ENCODE peak calls at places on chromosomes 12 and 14, in eight cellular contexts. T is skeletal muscle cell; Z is amygdala; Y is left ventricle myocardium inferior; A is fibroblast of the aortic adventitia; B is stimulated activated CD4-positive, alpha-beta T cell treated with anti-CD3 and anti-CD28 coated beads, Interleukin-15, amount 100 ng/mL, for 24 hours; W is NCI-H1092; X is HT-29. U is an unnamed sample.

GRCh38 chr14:89372156-89372555 is 44.9 kb downstream of the FOXN3 start:
- DNase-seq in T (no peak), Z (no peak), Y (no peak), A (peak), B (no peak), W (no peak), X (no peak), U (no peak)

GRCh38 chr14:31420319-31421081 is at the start of gene HEATR5A:
- DNase-seq in T (peak), Z (peak), Y (peak), A (peak), B (peak), W (peak), X (peak), U (peak)

GRCh38 chr14:96363751-96364336 is 518 bp downstream of the GSKIP start:
- DNase-seq in T (no peak), Z (no peak), Y (no peak), A (peak), B (peak), W (no peak), X (peak), U (peak)

GRCh38 chr14:96307434-96307833 is 51.4 kb downstream of the BDKRB1 start:
- DNase-seq in T (no peak), Z (no peak), Y (no peak), A (no peak), B (no peak), W (no peak), X (peak), U (no peak)

GRCh38 chr12:19223695-19224094 is 94.2 kb downstream of the PLEKHA5 start:
- DNase-seq in T (peak), Z (no peak), Y (no peak), A (peak), B (no peak), W (no peak), X (peak), U (no peak)

GRCh38 chr12:62934799-62935674 is at the start of gene PPM1H:
- DNase-seq in T (no peak), Z (peak), Y (peak), A (peak), B (peak), W (peak), X (peak), U (peak)

GRCh38 chr14:59294662-59294992 is 106.2 kb downstream of the DAAM1 start:
- DNase-seq in T (no peak), Z (no peak), Y (no peak), A (peak), B (no peak), W (no peak), X (no peak), U (no peak)

GRCh38 chr12:92002673-92003382 is 142.8 kb downstream of the BTG1 start:
- DNase-seq in T (no peak), Z (no peak), Y (no peak), A (peak), B (no peak), W (no peak), X (no peak), U (no peak)

GRCh38 chr12:131783915-131784541 is 44.2 kb upstream of the MMP17 start:
- DNase-seq in T (peak), Z (no peak), Y (no peak), A (peak), B (no peak), W (no peak), X (peak), U (no peak)

GRCh38 chr12:8032242-8033152 is at the start of gene FOXJ2:
- DNase-seq in T (peak), Z (peak), Y (peak), A (peak), B (peak), W (peak), X (peak), U (peak)

GRCh38 chr14:37600880-37601741 is 5.7 kb downstream of the TTC6 start:
- DNase-seq in T (no peak), Z (no peak), Y (no peak), A (no peak), B (no peak), W (no peak), X (no peak), U (no peak)

GRCh38 chr12:95220726-95221125 is 3.1 kb downstream of the VEZT start:
- DNase-seq in T (no peak), Z (no peak), Y (no peak), A (no peak), B (no peak), W (no peak), X (no peak), U (no peak)

GRCh38 chr14:44873536-44873935 is 88.2 kb downstream of the KLHL28 start:
- DNase-seq in T (no peak), Z (no peak), Y (no peak), A (no peak), B (no peak), W (no peak), X (no peak), U (no peak)

GRCh38 chr12:92170050-92170449 is 24.4 kb upstream of the BTG1 start:
- DNase-seq in T (no peak), Z (no peak), Y (no peak), A (no peak), B (no peak), W (no peak), X (no peak), U (no peak)

GRCh38 chr14:21840765-21841164 is 167.1 kb upstream of the OR4E1 start:
- DNase-seq in T (no peak), Z (no peak), Y (no peak), A (no peak), B (no peak), W (no peak), X (peak), U (no peak)

GRCh38 chr14:32509632-32510187 is 180.6 kb downstream of the AKAP6 start:
- DNase-seq in T (peak), Z (peak), Y (peak), A (peak), B (no peak), W (no peak), X (peak), U (no peak)

GRCh38 chr12:39574785-39575497 is 44.7 kb downstream of the ABCD2 start:
- DNase-seq in T (no peak), Z (no peak), Y (no peak), A (no peak), B (no peak), W (no peak), X (peak), U (no peak)

GRCh38 chr12:57182918-57183575 is 33.5 kb upstream of the NXPH4 start:
- DNase-seq in T (no peak), Z (peak), Y (peak), A (peak), B (peak), W (peak), X (peak), U (peak)

GRCh38 chr12:122138181-122138580 is 35.8 kb downstream of the IL31 start:
- DNase-seq in T (no peak), Z (no peak), Y (no peak), A (no peak), B (no peak), W (no peak), X (no peak), U (no peak)

GRCh38 chr12:112005419-112006395 is 7.3 kb downstream of the TMEM116 start:
- DNase-seq in T (no peak), Z (no peak), Y (no peak), A (peak), B (no peak), W (no peak), X (peak), U (no peak)

GRCh38 chr14:27253946-27254345 is 656.1 kb upstream of the NOVA1 start:
- DNase-seq in T (no peak), Z (no peak), Y (no peak), A (no peak), B (no peak), W (no peak), X (no peak), U (no peak)

GRCh38 chr14:22541721-22542120 is 47.3 kb downstream of the DAD1 start:
- DNase-seq in T (no peak), Z (no peak), Y (no peak), A (no peak), B (peak), W (no peak), X (no peak), U (no peak)

GRCh38 chr12:124696689-124697476 is 129.5 kb upstream of the NCOR2 start:
- DNase-seq in T (no peak), Z (no peak), Y (no peak), A (peak), B (no peak), W (no peak), X (peak), U (no peak)

U was measured in suprapubic skin.